ENCODE peak calls at places on chromosome 21, in five cellular contexts. One of them, this sample, is unnamed.

GRCh38 chr21:27397578-27397977 is 430.7 kb upstream of the ADAMTS5 start:
- DNase-seq in uterus: no peak
- DNase-seq in fibroblast of lung: no peak
- DNase-seq in HCT116: no peak
- DNase-seq in pancreas: no peak
- DNase-seq in this sample: no peak

GRCh38 chr21:26055841-26056264 is 114.7 kb downstream of the APP start:
- DNase-seq in HCT116: no peak
- DNase-seq in fibroblast of lung: no peak
- DNase-seq in pancreas: no peak
- DNase-seq in uterus: no peak
- DNase-seq in this sample: no peak

GRCh38 chr21:27647921-27648320 is 681.0 kb upstream of the ADAMTS5 start:
- DNase-seq in fibroblast of lung: no peak
- DNase-seq in pancreas: no peak
- DNase-seq in uterus: no peak
- DNase-seq in HCT116: no peak
- DNase-seq in this sample: no peak

GRCh38 chr21:38282921-38283320 is 26.1 kb downstream of the KCNJ15 start:
- DNase-seq in fibroblast of lung: no peak
- DNase-seq in pancreas: no peak
- DNase-seq in HCT116: no peak
- DNase-seq in uterus: no peak
- DNase-seq in this sample: no peak

GRCh38 chr21:45972716-45973474 is 8.7 kb upstream of the COL6A1 start:
- DNase-seq in fibroblast of lung: peak
- DNase-seq in pancreas: no peak
- DNase-seq in uterus: peak
- DNase-seq in HCT116: no peak
- DNase-seq in this sample: no peak

GRCh38 chr21:45858180-45858579 is 123.4 kb upstream of the COL6A1 start:
- DNase-seq in pancreas: no peak
- DNase-seq in fibroblast of lung: no peak
- DNase-seq in uterus: no peak
- DNase-seq in HCT116: no peak
- DNase-seq in this sample: no peak

GRCh38 chr21:26756491-26757159 is 88.6 kb downstream of the ADAMTS1 start:
- DNase-seq in fibroblast of lung: peak
- DNase-seq in uterus: no peak
- DNase-seq in HCT116: no peak
- DNase-seq in pancreas: no peak
- DNase-seq in this sample: no peak

GRCh38 chr21:22791986-22792560 is 1793.9 kb downstream of the NCAM2 start:
- DNase-seq in pancreas: no peak
- DNase-seq in uterus: no peak
- DNase-seq in fibroblast of lung: peak
- DNase-seq in HCT116: no peak
- DNase-seq in this sample: no peak

GRCh38 chr21:46253610-46254124 is 25.1 kb upstream of the LSS start:
- DNase-seq in HCT116: no peak
- DNase-seq in pancreas: no peak
- DNase-seq in fibroblast of lung: no peak
- DNase-seq in uterus: no peak
- DNase-seq in this sample: no peak

GRCh38 chr21:38863843-38864363 is 58.2 kb downstream of the ETS2 start:
- DNase-seq in fibroblast of lung: no peak
- DNase-seq in uterus: no peak
- DNase-seq in HCT116: no peak
- DNase-seq in pancreas: no peak
- DNase-seq in this sample: no peak

GRCh38 chr21:14943636-14944035 is 121.2 kb downstream of the NRIP1 start:
- DNase-seq in uterus: no peak
- DNase-seq in fibroblast of lung: no peak
- DNase-seq in pancreas: no peak
- DNase-seq in HCT116: no peak
- DNase-seq in this sample: no peak

GRCh38 chr21:24204641-24205040 is 1402.6 kb downstream of the MRPL39 start:
- DNase-seq in fibroblast of lung: no peak
- DNase-seq in pancreas: no peak
- DNase-seq in uterus: no peak
- DNase-seq in HCT116: no peak
- DNase-seq in this sample: no peak

GRCh38 chr21:29423521-29423920 is 124.8 kb downstream of the BACH1 start:
- DNase-seq in HCT116: no peak
- DNase-seq in pancreas: no peak
- DNase-seq in fibroblast of lung: no peak
- DNase-seq in uterus: no peak
- DNase-seq in this sample: no peak

GRCh38 chr21:14699433-14700410 is 153.6 kb upstream of the SAMSN1 start:
- DNase-seq in HCT116: no peak
- DNase-seq in uterus: no peak
- DNase-seq in fibroblast of lung: no peak
- DNase-seq in pancreas: peak
- DNase-seq in this sample: no peak

GRCh38 chr21:45543710-45544448 is 1.6 kb upstream of the SLC19A1 start:
- DNase-seq in uterus: no peak
- DNase-seq in fibroblast of lung: no peak
- DNase-seq in pancreas: no peak
- DNase-seq in HCT116: no peak
- DNase-seq in this sample: no peak

GRCh38 chr21:25842925-25843324 is 108.2 kb downstream of the GABPA start:
- DNase-seq in uterus: no peak
- DNase-seq in pancreas: no peak
- DNase-seq in fibroblast of lung: no peak
- DNase-seq in HCT116: no peak
- DNase-seq in this sample: no peak

GRCh38 chr21:34875830-34876229 is 173.3 kb downstream of the RUNX1 start:
- DNase-seq in pancreas: no peak
- DNase-seq in fibroblast of lung: no peak
- DNase-seq in uterus: no peak
- DNase-seq in HCT116: no peak
- DNase-seq in this sample: no peak
- H3K27ac ChIP-seq in pancreas: no peak
- H3K27ac ChIP-seq in fibroblast of lung: peak
- H3K27ac ChIP-seq in uterus: no peak
- H3K27ac ChIP-seq in HCT116: no peak
- H3K27ac ChIP-seq in this sample: no peak

GRCh38 chr21:16674949-16675348 is 837.9 kb upstream of the CXADR start:
- DNase-seq in HCT116: no peak
- DNase-seq in uterus: no peak
- DNase-seq in pancreas: no peak
- DNase-seq in fibroblast of lung: no peak
- DNase-seq in this sample: no peak
- H3K27ac ChIP-seq in HCT116: no peak
- H3K27ac ChIP-seq in uterus: no peak
- H3K27ac ChIP-seq in pancreas: no peak
- H3K27ac ChIP-seq in fibroblast of lung: no peak
- H3K27ac ChIP-seq in this sample: no peak

GRCh38 chr21:35566874-35567273 is 493.5 kb downstream of the SETD4 start:
- DNase-seq in HCT116: no peak
- DNase-seq in uterus: no peak
- DNase-seq in pancreas: no peak
- DNase-seq in fibroblast of lung: no peak
- DNase-seq in this sample: no peak
- H3K27ac ChIP-seq in HCT116: no peak
- H3K27ac ChIP-seq in uterus: no peak
- H3K27ac ChIP-seq in pancreas: no peak
- H3K27ac ChIP-seq in fibroblast of lung: no peak
- H3K27ac ChIP-seq in this sample: no peak

DNA sequence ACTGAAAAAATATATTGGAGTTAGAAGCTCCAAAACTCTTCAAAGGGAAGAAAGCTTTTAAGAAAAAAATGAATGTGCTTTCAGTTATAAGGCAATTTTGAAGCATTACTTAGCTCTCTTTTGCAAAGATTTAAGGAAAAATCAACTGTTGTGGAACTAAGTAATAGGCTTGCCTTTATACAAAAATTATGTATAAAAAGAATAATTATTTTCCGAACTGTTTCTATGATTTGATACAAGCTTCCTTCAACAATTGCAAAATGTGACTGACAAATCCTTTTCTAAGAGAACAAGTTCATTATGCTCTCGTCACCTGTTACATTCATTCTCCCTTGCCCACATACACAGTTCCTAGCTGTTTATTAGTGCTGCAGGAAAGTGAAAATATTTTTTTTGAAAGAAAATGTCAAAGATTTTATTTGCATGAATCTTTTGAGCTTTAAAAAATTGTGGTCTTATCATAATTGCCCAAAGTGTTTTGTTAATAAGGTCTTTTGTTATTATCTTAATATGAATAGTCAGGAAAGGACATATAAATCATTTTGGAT is 466.2 kb downstream of the USP25 start:
- DNase-seq in HCT116: no peak
- DNase-seq in pancreas: no peak
- DNase-seq in fibroblast of lung: peak
- DNase-seq in uterus: no peak
- DNase-seq in this sample: no peak
- H3K27ac ChIP-seq in HCT116: no peak
- H3K27ac ChIP-seq in pancreas: no peak
- H3K27ac ChIP-seq in fibroblast of lung: peak
- H3K27ac ChIP-seq in uterus: peak
- H3K27ac ChIP-seq in this sample: peak

GRCh38 chr21:41164052-41164451 is 3.9 kb upstream of the BACE2 start:
- DNase-seq in HCT116: no peak
- DNase-seq in uterus: no peak
- DNase-seq in fibroblast of lung: no peak
- DNase-seq in pancreas: no peak
- DNase-seq in this sample: no peak
- H3K27ac ChIP-seq in HCT116: no peak
- H3K27ac ChIP-seq in uterus: no peak
- H3K27ac ChIP-seq in fibroblast of lung: no peak
- H3K27ac ChIP-seq in pancreas: no peak
- H3K27ac ChIP-seq in this sample: no peak

GRCh38 chr21:32207096-32207716 is 71.6 kb downstream of the MIS18A start:
- DNase-seq in fibroblast of lung: no peak
- DNase-seq in pancreas: no peak
- DNase-seq in uterus: no peak
- DNase-seq in HCT116: no peak
- DNase-seq in this sample: no peak
- H3K27ac ChIP-seq in fibroblast of lung: no peak
- H3K27ac ChIP-seq in pancreas: no peak
- H3K27ac ChIP-seq in uterus: no peak
- H3K27ac ChIP-seq in HCT116: no peak
- H3K27ac ChIP-seq in this sample: no peak

GRCh38 chr21:36254106-36254941 is 65.7 kb upstream of the MORC3 start:
- DNase-seq in uterus: no peak
- DNase-seq in HCT116: no peak
- DNase-seq in fibroblast of lung: no peak
- DNase-seq in pancreas: no peak
- DNase-seq in this sample: no peak
- H3K27ac ChIP-seq in uterus: no peak
- H3K27ac ChIP-seq in HCT116: no peak
- H3K27ac ChIP-seq in fibroblast of lung: no peak
- H3K27ac ChIP-seq in pancreas: no peak
- H3K27ac ChIP-seq in this sample: no peak

DNA sequence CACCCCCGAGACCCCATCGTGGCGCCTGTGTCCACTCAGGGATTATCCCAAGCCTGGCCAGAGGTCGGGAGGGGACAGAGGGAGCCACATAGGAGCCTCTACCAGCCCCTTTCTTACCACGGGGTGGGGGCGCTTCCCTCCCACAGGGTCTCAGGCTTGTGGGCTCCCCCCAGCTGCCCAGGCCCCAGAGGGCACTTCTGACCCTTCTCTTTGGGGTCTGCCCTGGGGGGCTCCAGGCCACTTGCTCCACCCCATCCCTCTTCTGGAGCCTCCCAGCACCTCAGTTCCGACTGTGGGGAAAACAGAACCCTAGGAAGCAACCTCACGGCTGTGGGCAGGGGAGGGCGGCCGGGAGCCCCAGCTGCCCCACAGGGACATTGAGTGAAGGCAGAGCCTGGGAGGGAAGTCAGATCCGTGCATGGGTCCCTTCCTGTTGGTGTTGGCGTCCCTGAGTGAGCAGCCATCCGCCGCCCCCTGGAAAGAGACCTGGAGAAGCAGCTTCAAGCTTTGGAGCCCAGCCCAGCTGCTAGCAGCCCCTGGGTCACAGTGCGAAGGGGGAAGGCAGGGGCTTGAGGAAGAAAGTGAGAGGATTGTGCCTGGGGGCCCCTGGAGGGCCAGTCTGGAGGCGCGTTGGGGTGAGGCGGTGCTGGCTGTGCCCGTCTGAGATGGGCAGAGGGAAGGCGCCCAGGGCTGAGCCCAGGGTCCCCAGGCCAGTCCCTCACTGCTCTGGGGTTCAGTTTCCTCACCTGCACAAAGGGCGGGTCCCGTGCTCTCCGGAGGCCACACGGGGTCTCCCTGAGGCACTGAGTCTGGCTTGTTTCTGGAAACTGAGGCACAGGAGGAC is 22.1 kb downstream of the RRP1 start:
- DNase-seq in pancreas: no peak
- DNase-seq in uterus: no peak
- DNase-seq in HCT116: no peak
- DNase-seq in fibroblast of lung: no peak
- DNase-seq in this sample: no peak
- H3K27ac ChIP-seq in pancreas: no peak
- H3K27ac ChIP-seq in uterus: no peak
- H3K27ac ChIP-seq in HCT116: no peak
- H3K27ac ChIP-seq in fibroblast of lung: no peak
- H3K27ac ChIP-seq in this sample: no peak

DNA sequence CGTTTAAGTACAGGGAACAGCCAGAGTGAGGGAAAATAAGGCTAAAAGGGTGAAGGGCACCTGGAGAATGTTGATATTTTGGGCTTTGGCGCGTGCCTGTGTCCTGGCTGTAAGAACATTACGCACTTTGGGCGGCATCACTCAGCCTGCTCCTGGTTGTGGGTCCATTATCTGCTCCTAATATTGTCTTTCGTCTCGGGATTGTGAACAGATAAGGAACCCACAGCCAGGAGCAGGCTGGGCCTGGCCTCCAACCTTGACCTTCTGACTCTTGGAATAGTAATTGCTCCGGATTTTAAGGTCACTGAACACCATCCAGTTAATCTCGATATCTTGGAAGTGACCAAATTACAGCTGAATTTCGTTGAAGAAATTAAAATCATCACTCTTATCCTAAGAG is 61.9 kb downstream of the TCP10L start:
- DNase-seq in HCT116: no peak
- DNase-seq in fibroblast of lung: no peak
- DNase-seq in uterus: no peak
- DNase-seq in pancreas: no peak
- DNase-seq in this sample: no peak
- H3K27ac ChIP-seq in HCT116: no peak
- H3K27ac ChIP-seq in fibroblast of lung: no peak
- H3K27ac ChIP-seq in uterus: peak
- H3K27ac ChIP-seq in pancreas: no peak
- H3K27ac ChIP-seq in this sample: no peak

This sample was measured in caudate nucleus.